ENCODE peak calls at places on chromosomes 7 and 10, in six cellular contexts. J is HepG2, G is HCT116, V is GM12878, H is K562, A is H1. B is an unnamed sample.

GRCh38 chr7:5553298-5553877 is 129.8 kb upstream of the TNRC18 start:
- DNase-seq in J (no peak), G (no peak), V (no peak), H (peak; percentile 55), A (no peak), B (no peak)

GRCh38 chr10:7185367-7185690 is 225.5 kb downstream of the SFMBT2 start:
- DNase-seq in J (no peak), G (no peak), V (no peak), H (no peak), A (no peak), B (no peak)

GRCh38 chr10:50788951-50789904 is 49.5 kb downstream of the ASAH2B start:
- DNase-seq in J (peak; percentile 55), G (peak; percentile 51), V (no peak), H (peak; percentile 39), A (no peak), B (no peak)

GRCh38 chr10:113297226-113297625 is 255.6 kb upstream of the HABP2 start:
- DNase-seq in J (no peak), G (no peak), V (no peak), H (no peak), A (no peak), B (no peak)

GRCh38 chr7:74396993-74397392 is 56.7 kb upstream of the GTF2IRD1 start:
- DNase-seq in J (no peak), G (no peak), V (no peak), H (no peak), A (no peak), B (no peak)

GRCh38 chr10:105139363-105139762 is 498.3 kb downstream of the SORCS3 start:
- DNase-seq in J (no peak), G (no peak), V (no peak), H (no peak), A (no peak), B (no peak)

GRCh38 chr10:121854809-121855445 is 72.9 kb downstream of the ATE1 start:
- DNase-seq in J (peak; percentile 93), G (no peak), V (no peak), H (no peak), A (no peak), B (no peak)

GRCh38 chr7:128931186-128931798 is 6.4 kb upstream of the IRF5 start:
- DNase-seq in J (no peak), G (no peak), V (no peak), H (no peak), A (no peak), B (no peak)

DNA sequence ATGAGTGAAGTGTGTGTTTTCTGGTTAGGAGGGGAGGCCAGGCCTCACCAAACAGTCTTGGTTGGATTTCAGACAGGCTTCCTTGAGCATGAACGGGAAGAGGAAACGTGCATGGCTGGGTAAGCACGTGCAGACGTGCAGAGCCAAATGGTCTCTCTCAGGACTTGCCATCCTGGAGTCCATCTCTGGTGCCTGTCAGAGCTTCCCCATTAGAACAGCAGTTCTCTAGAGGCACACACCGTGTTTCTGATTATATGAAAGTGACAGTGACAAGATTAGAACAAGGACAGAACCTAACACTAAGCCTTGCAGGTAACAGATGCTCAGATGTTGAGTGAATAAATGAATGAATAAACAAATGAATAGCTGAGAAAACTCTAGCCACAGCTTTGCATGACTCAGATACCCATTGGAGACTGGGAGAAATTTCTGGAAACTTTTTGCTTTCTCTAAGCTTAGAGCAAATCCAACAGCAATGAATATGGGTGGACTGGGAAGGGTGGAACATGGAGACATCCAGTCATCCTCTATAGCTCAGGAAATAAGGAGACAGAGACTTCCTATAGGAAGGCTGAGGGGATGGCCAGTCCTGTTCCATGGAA is 11.8 kb upstream of the CALD1 start:
- DNase-seq in J (no peak), G (no peak), V (peak; percentile 4), H (no peak), A (no peak), B (no peak)
- H3K9ac ChIP-seq in J (no peak overlapping the region), G (no peak overlapping the region), V (no peak overlapping the region), H (no peak overlapping the region), A (no peak overlapping the region), B (no peak overlapping the region)

DNA sequence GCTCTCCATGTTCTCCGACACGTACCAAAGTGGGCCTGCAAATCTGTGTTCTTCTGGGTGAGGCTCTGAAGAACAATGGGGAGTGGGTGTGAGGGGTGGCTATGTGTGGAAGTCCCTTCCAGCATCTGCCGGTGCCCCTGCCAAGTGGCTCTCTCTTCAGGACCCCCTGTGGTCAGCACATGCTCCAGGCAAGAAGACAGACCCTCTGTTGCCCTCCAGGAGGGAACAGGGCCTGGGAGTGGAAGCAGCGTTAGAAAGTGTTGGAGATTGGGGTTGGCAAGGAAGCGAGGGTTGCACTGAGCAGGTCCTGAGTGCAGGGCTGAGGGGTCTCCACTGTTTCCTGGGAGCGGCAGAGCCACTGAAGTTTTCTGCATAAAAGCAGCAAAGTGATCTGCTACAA is 60.5 kb downstream of the EMX2 start:
- DNase-seq in J (no peak), G (no peak), V (no peak), H (no peak), A (no peak), B (no peak)
- TF ChIP-seq ZNF274 in J (no peak), G (no peak), V (no peak), H (no peak), A (no peak), B (no peak)

DNA sequence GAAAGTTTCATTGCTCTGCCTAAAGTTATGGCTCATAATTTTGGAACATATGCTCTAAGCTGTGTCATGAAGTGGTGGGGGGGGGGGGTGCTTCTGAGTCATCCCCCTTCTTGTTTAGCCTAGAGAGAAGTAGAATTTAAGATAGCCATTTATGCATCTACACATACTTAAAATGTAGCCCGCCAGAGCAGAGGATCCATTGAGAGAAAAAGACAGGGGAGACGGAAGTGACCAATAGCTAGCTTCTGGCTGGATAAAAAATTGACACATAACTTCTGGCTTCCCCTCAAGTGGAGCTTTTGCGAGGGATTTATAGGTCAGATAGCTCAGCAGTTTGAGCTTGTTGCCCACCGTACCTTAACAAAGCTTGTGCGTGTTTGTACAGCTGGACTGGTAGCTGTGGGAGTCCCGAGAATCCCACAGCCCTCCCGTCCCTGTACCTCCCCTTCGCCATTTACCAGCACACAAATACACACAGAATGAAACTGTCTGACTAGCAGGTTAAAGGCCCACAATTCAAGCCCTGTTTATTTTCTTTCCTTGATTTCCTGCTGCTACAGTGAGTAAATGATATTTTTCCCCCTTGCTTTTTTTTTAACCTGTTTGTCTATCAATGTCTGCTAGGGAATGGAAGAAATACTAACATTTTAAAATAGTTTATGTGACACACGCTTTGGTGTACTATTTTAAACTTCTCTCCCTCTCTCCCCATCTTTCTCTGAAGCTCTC is 232.6 kb upstream of the FERD3L start:
- DNase-seq in J (no peak), G (no peak), V (no peak), H (peak; percentile 6), A (no peak), B (no peak)
- TF ChIP-seq YY1 in J (no peak), G (no peak), V (no peak), H (no peak), A (no peak), B (no peak)

GRCh38 chr7:154795437-154795836 is 207.5 kb downstream of the PAXIP1 start:
- DNase-seq in J (no peak), G (no peak), V (no peak), H (no peak), A (no peak), B (no peak)

GRCh38 chr7:154795014-154795413 is 207.9 kb downstream of the PAXIP1 start:
- DNase-seq in J (no peak), G (no peak), V (no peak), H (no peak), A (no peak), B (no peak)

GRCh38 chr7:154792436-154793055 is 210.4 kb downstream of the PAXIP1 start:
- DNase-seq in J (no peak), G (no peak), V (no peak), H (no peak), A (no peak), B (no peak)

GRCh38 chr7:154791611-154792010 is 211.3 kb downstream of the PAXIP1 start:
- DNase-seq in J (no peak), G (no peak), V (no peak), H (no peak), A (no peak), B (no peak)

GRCh38 chr7:154794147-154794780 is 208.7 kb downstream of the PAXIP1 start:
- DNase-seq in J (no peak), G (no peak), V (no peak), H (peak; percentile 75), A (peak; percentile 90), B (peak; percentile 48)
- H3K9ac ChIP-seq in J (no peak overlapping the region), G (no peak overlapping the region), V (no peak overlapping the region), H (no peak overlapping the region), A (no peak overlapping the region), B (no peak overlapping the region)

GRCh38 chr7:151426906-151427704 is 12.8 kb downstream of the CRYGN start:
- DNase-seq in J (no peak), G (no peak), V (no peak), H (no peak), A (peak; percentile 43), B (no peak)

GRCh38 chr7:151423936-151424335 is 14.1 kb upstream of the WDR86 start:
- DNase-seq in J (no peak), G (no peak), V (no peak), H (no peak), A (no peak), B (no peak)

GRCh38 chr7:151426486-151426905 is 13.4 kb downstream of the CRYGN start:
- DNase-seq in J (no peak), G (peak; percentile 60), V (no peak), H (no peak), A (no peak), B (no peak)

GRCh38 chr7:151424799-151425198 is 15.0 kb upstream of the WDR86 start:
- DNase-seq in J (no peak), G (no peak), V (no peak), H (no peak), A (no peak), B (no peak)

DNA sequence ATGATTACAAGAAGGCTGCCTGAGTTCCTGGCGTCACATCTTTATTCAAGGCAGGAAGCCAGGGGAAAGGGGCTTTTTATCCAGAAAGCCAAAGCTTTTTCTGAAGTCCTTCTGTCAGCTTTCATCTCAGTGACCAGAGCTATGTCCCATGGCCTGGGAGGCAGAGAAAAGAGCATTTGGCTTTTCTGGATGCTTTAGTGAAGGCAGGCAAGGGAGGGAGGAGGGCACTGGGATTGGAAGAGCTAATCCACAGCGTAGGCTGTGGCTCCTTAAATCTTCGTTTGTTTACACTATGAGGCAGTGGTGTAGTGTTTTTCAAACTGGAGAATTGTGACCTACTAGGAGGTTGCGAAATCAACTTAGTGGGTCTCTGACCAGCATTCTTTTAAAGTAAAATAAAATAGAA is 14.3 kb downstream of the CRYGN start:
- DNase-seq in J (no peak), G (no peak), V (no peak), H (no peak), A (no peak), B (no peak)
- TF ChIP-seq ZNF274 in J (no peak), G (no peak), V (no peak), H (no peak), A (no peak), B (no peak)

DNA sequence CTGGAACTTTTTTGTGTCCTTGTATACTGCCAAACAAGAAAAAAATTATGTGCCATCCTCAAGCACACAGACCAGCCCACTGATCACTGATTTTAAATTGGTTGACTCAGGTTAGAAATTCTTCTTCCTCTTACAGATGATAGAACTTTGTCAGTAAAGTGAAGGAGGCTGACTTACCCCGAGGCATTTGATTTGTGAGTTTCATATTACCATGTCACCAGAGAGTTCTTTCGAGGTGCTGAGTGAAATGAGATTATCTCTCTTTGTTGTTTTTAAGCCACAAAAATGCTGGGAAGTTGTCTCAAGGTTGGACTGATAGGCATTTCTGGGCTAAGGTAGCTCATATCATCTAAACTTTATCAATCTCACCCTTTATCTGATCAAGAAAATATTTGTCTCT is 78.8 kb upstream of the FAM180A start:
- DNase-seq in J (no peak), G (no peak), V (no peak), H (no peak), A (no peak), B (no peak)
- TF ChIP-seq YY1 in J (no peak), G (no peak), V (no peak), H (no peak), A (no peak), B (no peak)

B was measured in NT2/D1.